ENCODE peak calls at places on chromosomes 4 and X, in five cellular contexts. One of them, this sample, is unnamed.
A peak's percentile ranks its signal among the peaks of the same experiment; 100 is the strongest.

GRCh38 chrX:45323387-45323786 is 122.7 kb upstream of the DIPK2B start:
- DNase-seq in astrocyte of the cerebellum: no peak
- DNase-seq in body of pancreas: peak; percentile 15
- DNase-seq in cardiac fibroblast: no peak
- DNase-seq in fibroblast of the aortic adventitia: no peak
- DNase-seq in this sample: no peak

GRCh38 chr4:125085-125820 is 952 bp downstream of the ZNF718 start:
- DNase-seq in fibroblast of the aortic adventitia: peak; percentile 7
- DNase-seq in body of pancreas: peak; percentile 76
- DNase-seq in cardiac fibroblast: peak; percentile 44
- DNase-seq in astrocyte of the cerebellum: no peak
- DNase-seq in this sample: peak; percentile 11

GRCh38 chr4:160826339-160826679 is 1337.5 kb downstream of the FSTL5 start:
- DNase-seq in fibroblast of the aortic adventitia: no peak
- DNase-seq in body of pancreas: no peak
- DNase-seq in astrocyte of the cerebellum: no peak
- DNase-seq in cardiac fibroblast: no peak
- DNase-seq in this sample: no peak

GRCh38 chrX:19046343-19047215 is 62.7 kb upstream of the PHKA2 start:
- DNase-seq in body of pancreas: no peak
- DNase-seq in cardiac fibroblast: no peak
- DNase-seq in fibroblast of the aortic adventitia: peak; percentile 10
- DNase-seq in astrocyte of the cerebellum: no peak
- DNase-seq in this sample: no peak

GRCh38 chrX:75887833-75888232 is 102.8 kb upstream of the MAGEE2 start:
- DNase-seq in cardiac fibroblast: no peak
- DNase-seq in astrocyte of the cerebellum: no peak
- DNase-seq in body of pancreas: no peak
- DNase-seq in fibroblast of the aortic adventitia: no peak
- DNase-seq in this sample: no peak

GRCh38 chrX:11770320-11770719 is 12.3 kb downstream of the MSL3 start:
- DNase-seq in astrocyte of the cerebellum: peak; percentile 26
- DNase-seq in body of pancreas: peak; percentile 41
- DNase-seq in cardiac fibroblast: peak; percentile 71
- DNase-seq in fibroblast of the aortic adventitia: peak; percentile 70
- DNase-seq in this sample: no peak

GRCh38 chr4:8385611-8386010 is 54.9 kb downstream of the ACOX3 start:
- DNase-seq in body of pancreas: no peak
- DNase-seq in fibroblast of the aortic adventitia: no peak
- DNase-seq in astrocyte of the cerebellum: no peak
- DNase-seq in cardiac fibroblast: no peak
- DNase-seq in this sample: no peak

GRCh38 chrX:350148-350533 is 31.5 kb upstream of the GTPBP6 start:
- DNase-seq in fibroblast of the aortic adventitia: no peak
- DNase-seq in body of pancreas: no peak
- DNase-seq in cardiac fibroblast: no peak
- DNase-seq in astrocyte of the cerebellum: no peak
- DNase-seq in this sample: no peak

GRCh38 chr4:119135721-119136121 is at the start of gene MYOZ2:
- DNase-seq in astrocyte of the cerebellum: no peak
- DNase-seq in body of pancreas: no peak
- DNase-seq in fibroblast of the aortic adventitia: peak; percentile 64
- DNase-seq in cardiac fibroblast: peak; percentile 44
- DNase-seq in this sample: no peak

GRCh38 chr4:153947124-153947523 is 158.2 kb upstream of the SFRP2 start:
- DNase-seq in fibroblast of the aortic adventitia: no peak
- DNase-seq in cardiac fibroblast: no peak
- DNase-seq in astrocyte of the cerebellum: no peak
- DNase-seq in body of pancreas: no peak
- DNase-seq in this sample: no peak

GRCh38 chr4:107167051-107167450 is 130.9 kb upstream of the DKK2 start:
- DNase-seq in astrocyte of the cerebellum: no peak
- DNase-seq in body of pancreas: no peak
- DNase-seq in fibroblast of the aortic adventitia: no peak
- DNase-seq in cardiac fibroblast: no peak
- DNase-seq in this sample: no peak

GRCh38 chrX:25721564-25721963 is 416.6 kb upstream of the MAGEB18 start:
- DNase-seq in cardiac fibroblast: peak; percentile 34
- DNase-seq in body of pancreas: no peak
- DNase-seq in astrocyte of the cerebellum: no peak
- DNase-seq in fibroblast of the aortic adventitia: peak; percentile 18
- DNase-seq in this sample: no peak

GRCh38 chr4:67483868-67484602 is 61.3 kb downstream of the CENPC start:
- DNase-seq in fibroblast of the aortic adventitia: no peak
- DNase-seq in cardiac fibroblast: peak; percentile 31
- DNase-seq in astrocyte of the cerebellum: peak; percentile 6
- DNase-seq in body of pancreas: no peak
- DNase-seq in this sample: no peak

GRCh38 chr4:41205854-41206460 is 8.4 kb downstream of the APBB2 start:
- DNase-seq in astrocyte of the cerebellum: no peak
- DNase-seq in fibroblast of the aortic adventitia: no peak
- DNase-seq in cardiac fibroblast: no peak
- DNase-seq in body of pancreas: no peak
- DNase-seq in this sample: no peak

GRCh38 chr4:26719954-26720552 is 136.2 kb downstream of the TBC1D19 start:
- DNase-seq in cardiac fibroblast: peak; percentile 57
- DNase-seq in fibroblast of the aortic adventitia: peak; percentile 70
- DNase-seq in body of pancreas: no peak
- DNase-seq in astrocyte of the cerebellum: no peak
- DNase-seq in this sample: no peak

GRCh38 chr4:1449475-1449832 is 43.2 kb upstream of the NKX1-1 start:
- DNase-seq in body of pancreas: no peak
- DNase-seq in cardiac fibroblast: no peak
- DNase-seq in astrocyte of the cerebellum: no peak
- DNase-seq in fibroblast of the aortic adventitia: no peak
- DNase-seq in this sample: no peak

GRCh38 chrX:105220636-105221035 is at the start of gene TEX13A:
- DNase-seq in cardiac fibroblast: no peak
- DNase-seq in astrocyte of the cerebellum: no peak
- DNase-seq in fibroblast of the aortic adventitia: no peak
- DNase-seq in body of pancreas: no peak
- DNase-seq in this sample: no peak

GRCh38 chrX:136907626-136908025 is 27.1 kb upstream of the RBMX start:
- DNase-seq in body of pancreas: peak; percentile 8
- DNase-seq in cardiac fibroblast: peak; percentile 14
- DNase-seq in fibroblast of the aortic adventitia: no peak
- DNase-seq in astrocyte of the cerebellum: no peak
- DNase-seq in this sample: no peak

GRCh38 chrX:120769576-120770341 is 105.9 kb downstream of the CT47B1 start:
- DNase-seq in fibroblast of the aortic adventitia: peak; percentile 70
- DNase-seq in cardiac fibroblast: peak; percentile 84
- DNase-seq in body of pancreas: peak; percentile 8
- DNase-seq in astrocyte of the cerebellum: peak; percentile 35
- DNase-seq in this sample: no peak

GRCh38 chr4:91092398-91092955 is 965.3 kb downstream of the CCSER1 start:
- DNase-seq in fibroblast of the aortic adventitia: no peak
- DNase-seq in cardiac fibroblast: no peak
- DNase-seq in body of pancreas: no peak
- DNase-seq in astrocyte of the cerebellum: no peak
- DNase-seq in this sample: no peak

GRCh38 chr4:186829097-186829496 is 105.4 kb upstream of the FAT1 start:
- DNase-seq in fibroblast of the aortic adventitia: no peak
- DNase-seq in body of pancreas: no peak
- DNase-seq in astrocyte of the cerebellum: no peak
- DNase-seq in cardiac fibroblast: no peak
- DNase-seq in this sample: no peak

GRCh38 chrX:87572911-87573310 is 55.3 kb downstream of the KLHL4 start:
- DNase-seq in astrocyte of the cerebellum: peak; percentile 18
- DNase-seq in fibroblast of the aortic adventitia: peak; percentile 31
- DNase-seq in cardiac fibroblast: peak; percentile 42
- DNase-seq in body of pancreas: no peak
- DNase-seq in this sample: peak; percentile 10

GRCh38 chrX:2596856-2597255 is 94.2 kb upstream of the CD99 start:
- DNase-seq in body of pancreas: no peak
- DNase-seq in cardiac fibroblast: no peak
- DNase-seq in fibroblast of the aortic adventitia: no peak
- DNase-seq in astrocyte of the cerebellum: no peak
- DNase-seq in this sample: no peak

GRCh38 chrX:153781428-153782047 is 697 bp downstream of the SRPK3 start:
- DNase-seq in body of pancreas: no peak
- DNase-seq in astrocyte of the cerebellum: no peak
- DNase-seq in fibroblast of the aortic adventitia: no peak
- DNase-seq in cardiac fibroblast: no peak
- DNase-seq in this sample: no peak

GRCh38 chrX:8042304-8042703 is 115.1 kb upstream of the PNPLA4 start:
- DNase-seq in astrocyte of the cerebellum: no peak
- DNase-seq in fibroblast of the aortic adventitia: no peak
- DNase-seq in cardiac fibroblast: no peak
- DNase-seq in body of pancreas: no peak
- DNase-seq in this sample: no peak

GRCh38 chr4:106385853-106386393 is 17.3 kb upstream of the GIMD1 start:
- DNase-seq in fibroblast of the aortic adventitia: no peak
- DNase-seq in cardiac fibroblast: no peak
- DNase-seq in astrocyte of the cerebellum: no peak
- DNase-seq in body of pancreas: no peak
- DNase-seq in this sample: no peak

GRCh38 chrX:13695601-13696115 is 6.7 kb downstream of the RAB9A start:
- DNase-seq in cardiac fibroblast: no peak
- DNase-seq in body of pancreas: no peak
- DNase-seq in fibroblast of the aortic adventitia: no peak
- DNase-seq in astrocyte of the cerebellum: no peak
- DNase-seq in this sample: no peak

GRCh38 chr4:82099863-82100579 is 273.8 kb downstream of the HNRNPD start:
- DNase-seq in fibroblast of the aortic adventitia: peak; percentile 14
- DNase-seq in cardiac fibroblast: no peak
- DNase-seq in astrocyte of the cerebellum: peak; percentile 22
- DNase-seq in body of pancreas: no peak
- DNase-seq in this sample: no peak

GRCh38 chr4:113742643-113743042 is 18.9 kb downstream of the CAMK2D start:
- DNase-seq in body of pancreas: no peak
- DNase-seq in fibroblast of the aortic adventitia: no peak
- DNase-seq in astrocyte of the cerebellum: no peak
- DNase-seq in cardiac fibroblast: no peak
- DNase-seq in this sample: no peak

GRCh38 chr4:159098482-159099127 is 4.3 kb upstream of the RAPGEF2 start:
- DNase-seq in fibroblast of the aortic adventitia: no peak
- DNase-seq in body of pancreas: no peak
- DNase-seq in cardiac fibroblast: no peak
- DNase-seq in astrocyte of the cerebellum: no peak
- DNase-seq in this sample: no peak

GRCh38 chr4:3217771-3218170 is 31.2 kb upstream of the MSANTD1 start:
- DNase-seq in astrocyte of the cerebellum: no peak
- DNase-seq in body of pancreas: peak; percentile 5
- DNase-seq in fibroblast of the aortic adventitia: no peak
- DNase-seq in cardiac fibroblast: no peak
- DNase-seq in this sample: no peak

GRCh38 chr4:108749119-108749518 is 13.7 kb downstream of the ETNPPL start:
- DNase-seq in body of pancreas: no peak
- DNase-seq in fibroblast of the aortic adventitia: no peak
- DNase-seq in cardiac fibroblast: no peak
- DNase-seq in astrocyte of the cerebellum: no peak
- DNase-seq in this sample: no peak

GRCh38 chrX:107741318-107741813 is 34.2 kb downstream of the TSC22D3 start:
- DNase-seq in cardiac fibroblast: no peak
- DNase-seq in fibroblast of the aortic adventitia: no peak
- DNase-seq in body of pancreas: no peak
- DNase-seq in astrocyte of the cerebellum: no peak
- DNase-seq in this sample: no peak

GRCh38 chr4:77154074-77154473 is 2.9 kb upstream of the CCNG2 start:
- DNase-seq in fibroblast of the aortic adventitia: no peak
- DNase-seq in astrocyte of the cerebellum: no peak
- DNase-seq in body of pancreas: no peak
- DNase-seq in cardiac fibroblast: no peak
- DNase-seq in this sample: no peak

GRCh38 chr4:77155631-77156345 is 1.2 kb upstream of the CCNG2 start:
- DNase-seq in astrocyte of the cerebellum: no peak
- DNase-seq in cardiac fibroblast: no peak
- DNase-seq in fibroblast of the aortic adventitia: no peak
- DNase-seq in body of pancreas: peak; percentile 19
- DNase-seq in this sample: no peak

GRCh38 chr4:77153016-77153415 is 4.0 kb upstream of the CCNG2 start:
- DNase-seq in body of pancreas: no peak
- DNase-seq in fibroblast of the aortic adventitia: no peak
- DNase-seq in cardiac fibroblast: no peak
- DNase-seq in astrocyte of the cerebellum: no peak
- DNase-seq in this sample: no peak

GRCh38 chr4:77156533-77156911 is 485 bp upstream of the CCNG2 start:
- DNase-seq in body of pancreas: peak; percentile 97
- DNase-seq in astrocyte of the cerebellum: peak; percentile 99
- DNase-seq in fibroblast of the aortic adventitia: peak; percentile 99
- DNase-seq in cardiac fibroblast: peak; percentile 100
- DNase-seq in this sample: peak; percentile 99

GRCh38 chr4:77154761-77155499 is 2.1 kb upstream of the CCNG2 start:
- DNase-seq in body of pancreas: no peak
- DNase-seq in fibroblast of the aortic adventitia: no peak
- DNase-seq in astrocyte of the cerebellum: no peak
- DNase-seq in cardiac fibroblast: no peak
- DNase-seq in this sample: no peak
- H3K4me3 ChIP-seq in body of pancreas: no peak overlapping the region
- H3K4me3 ChIP-seq in fibroblast of the aortic adventitia: no peak overlapping the region
- H3K4me3 ChIP-seq in astrocyte of the cerebellum: no peak overlapping the region
- H3K4me3 ChIP-seq in cardiac fibroblast: no peak overlapping the region
- H3K4me3 ChIP-seq in this sample: no peak overlapping the region

GRCh38 chrX:32084757-32085156 is 1012.9 kb upstream of the FTHL17 start:
- DNase-seq in fibroblast of the aortic adventitia: no peak
- DNase-seq in body of pancreas: no peak
- DNase-seq in cardiac fibroblast: no peak
- DNase-seq in astrocyte of the cerebellum: no peak
- DNase-seq in this sample: no peak
- TF ChIP-seq CTCF in fibroblast of the aortic adventitia: no peak
- TF ChIP-seq CTCF in body of pancreas: no peak
- TF ChIP-seq CTCF in cardiac fibroblast: no peak
- TF ChIP-seq CTCF in astrocyte of the cerebellum: no peak
- TF ChIP-seq CTCF in this sample: no peak

DNA sequence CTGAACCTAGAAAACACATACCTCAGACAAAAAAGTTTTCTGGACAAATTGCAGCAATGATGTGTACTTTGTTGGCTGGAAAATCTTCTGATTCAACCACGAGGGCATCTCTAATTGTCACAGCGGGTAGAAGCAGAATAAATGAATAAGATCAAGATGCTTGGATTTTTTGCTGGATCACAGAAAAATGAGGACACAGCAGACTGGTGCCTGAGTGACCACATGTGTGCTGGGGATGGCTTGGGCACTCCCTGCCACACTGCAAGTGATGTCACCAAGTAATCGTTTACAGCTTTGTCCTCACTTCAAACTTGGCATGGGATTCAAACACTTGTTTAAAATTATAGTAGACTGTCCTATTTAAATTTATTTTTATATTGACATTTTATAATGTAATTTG is 557.0 kb downstream of the SPRY1 start:
- DNase-seq in cardiac fibroblast: no peak
- DNase-seq in fibroblast of the aortic adventitia: no peak
- DNase-seq in astrocyte of the cerebellum: no peak
- DNase-seq in body of pancreas: no peak
- DNase-seq in this sample: no peak
- H3K4me3 ChIP-seq in cardiac fibroblast: no peak overlapping the region
- H3K4me3 ChIP-seq in fibroblast of the aortic adventitia: no peak overlapping the region
- H3K4me3 ChIP-seq in astrocyte of the cerebellum: no peak overlapping the region
- H3K4me3 ChIP-seq in body of pancreas: no peak overlapping the region
- H3K4me3 ChIP-seq in this sample: no peak overlapping the region

DNA sequence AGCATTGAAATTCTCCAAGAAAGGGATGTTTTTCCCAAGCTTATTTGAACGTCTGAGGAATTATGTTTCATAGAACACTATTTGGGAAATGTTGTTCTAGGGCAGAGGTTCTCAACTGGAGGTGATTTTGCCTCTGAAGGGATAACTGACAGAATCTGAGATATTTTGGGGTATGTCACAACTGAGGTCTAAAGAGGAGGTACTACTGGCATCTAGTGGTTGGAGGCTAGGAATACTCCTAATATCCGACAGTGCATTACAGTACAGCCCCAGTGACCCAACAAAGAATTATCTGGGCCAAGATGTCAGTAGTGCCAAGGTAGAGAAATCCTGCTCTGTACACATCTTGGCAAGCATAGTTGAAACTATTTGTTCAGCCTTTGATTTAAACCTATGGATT is 6.4 kb downstream of the HSPA4L start:
- DNase-seq in cardiac fibroblast: no peak
- DNase-seq in body of pancreas: no peak
- DNase-seq in fibroblast of the aortic adventitia: peak; percentile 1
- DNase-seq in astrocyte of the cerebellum: no peak
- DNase-seq in this sample: no peak
- TF ChIP-seq CTCF in cardiac fibroblast: peak; percentile 16
- TF ChIP-seq CTCF in body of pancreas: no peak
- TF ChIP-seq CTCF in fibroblast of the aortic adventitia: no peak
- TF ChIP-seq CTCF in astrocyte of the cerebellum: peak; percentile 21
- TF ChIP-seq CTCF in this sample: peak; percentile 27

This sample was measured in retinal pigment epithelial cell.